ENCODE peak calls at places on chromosomes 2 and 18, in four cellular contexts. B, K, W and L are unnamed samples.
A peak's percentile ranks its signal among the peaks of the same experiment; 100 is the strongest.

GRCh38 chr2:206478340-206478739 is 35.0 kb downstream of the ADAM23 start:
- DNase-seq in B (no peak), K (no peak), W (no peak), L (no peak)

GRCh38 chr2:238646803-238647202 is 201.1 kb upstream of the TWIST2 start:
- DNase-seq in B (no peak), K (no peak), W (no peak), L (no peak)

GRCh38 chr2:205405194-205405593 is 277.1 kb upstream of the NRP2 start:
- DNase-seq in B (no peak), K (no peak), W (no peak), L (no peak)

GRCh38 chr18:12403601-12404506 is 3.9 kb upstream of the PRELID3A start:
- DNase-seq in B (no peak), K (no peak), W (peak; percentile 78), L (no peak)

GRCh38 chr2:149125031-149125725 is 86.7 kb downstream of the LYPD6B start:
- DNase-seq in B (no peak), K (no peak), W (no peak), L (no peak)

GRCh38 chr2:74205586-74205985 is 7.2 kb downstream of the MTHFD2 start:
- DNase-seq in B (no peak), K (no peak), W (no peak), L (no peak)

GRCh38 chr2:126796931-126797621 is 101.6 kb upstream of the TEX51 start:
- DNase-seq in B (no peak), K (no peak), W (no peak), L (no peak)

GRCh38 chr2:98796775-98797544 is 66.0 kb upstream of the MGAT4A start:
- DNase-seq in B (no peak), K (no peak), W (no peak), L (no peak)

GRCh38 chr2:16614314-16614860 is 51.2 kb downstream of the CYRIA start:
- DNase-seq in B (no peak), K (no peak), W (no peak), L (no peak)

GRCh38 chr2:224417361-224417729 is 15.4 kb upstream of the FAM124B start:
- DNase-seq in B (no peak), K (no peak), W (no peak), L (no peak)

GRCh38 chr2:237059155-237059875 is 26.4 kb upstream of the COPS8 start:
- DNase-seq in B (no peak), K (no peak), W (no peak), L (peak; percentile 85)

GRCh38 chr2:204343685-204344084 is 201.6 kb upstream of the PARD3B start:
- DNase-seq in B (no peak), K (no peak), W (no peak), L (no peak)

GRCh38 chr2:112579280-112579679 is 5.1 kb upstream of the CHCHD5 start:
- DNase-seq in B (no peak), K (no peak), W (no peak), L (no peak)

GRCh38 chr18:25710981-25711380 is 359.0 kb upstream of the ZNF521 start:
- DNase-seq in B (no peak), K (no peak), W (no peak), L (no peak)

GRCh38 chr18:48207733-48208132 is 201.4 kb downstream of the ZBTB7C start:
- DNase-seq in B (no peak), K (no peak), W (no peak), L (no peak)

GRCh38 chr18:10377956-10378355 is 76.5 kb upstream of the APCDD1 start:
- DNase-seq in B (no peak), K (no peak), W (no peak), L (no peak)

GRCh38 chr2:173806761-173807160 is 158.4 kb downstream of the SP3 start:
- DNase-seq in B (no peak), K (no peak), W (no peak), L (no peak)

GRCh38 chr2:241724259-241724974 is 10.0 kb upstream of the D2HGDH start:
- DNase-seq in B (peak; percentile 66), K (no peak), W (no peak), L (no peak)

GRCh38 chr2:64263315-64263714 is 119.1 kb upstream of the PELI1 start:
- DNase-seq in B (no peak), K (no peak), W (no peak), L (no peak)

GRCh38 chr2:53422979-53423378 is 344.6 kb upstream of the CHAC2 start:
- DNase-seq in B (peak; percentile 8), K (peak; percentile 27), W (peak; percentile 12), L (no peak)

GRCh38 chr2:188607501-188607900 is 315.8 kb downstream of the GULP1 start:
- DNase-seq in B (no peak), K (no peak), W (peak; percentile 5), L (no peak)

GRCh38 chr2:64819371-64819770 is 165.7 kb upstream of the SERTAD2 start:
- DNase-seq in B (no peak), K (no peak), W (no peak), L (no peak)

GRCh38 chr2:119230630-119231185 is 7.1 kb downstream of the STEAP3 start:
- DNase-seq in B (no peak), K (no peak), W (no peak), L (no peak)

DNA sequence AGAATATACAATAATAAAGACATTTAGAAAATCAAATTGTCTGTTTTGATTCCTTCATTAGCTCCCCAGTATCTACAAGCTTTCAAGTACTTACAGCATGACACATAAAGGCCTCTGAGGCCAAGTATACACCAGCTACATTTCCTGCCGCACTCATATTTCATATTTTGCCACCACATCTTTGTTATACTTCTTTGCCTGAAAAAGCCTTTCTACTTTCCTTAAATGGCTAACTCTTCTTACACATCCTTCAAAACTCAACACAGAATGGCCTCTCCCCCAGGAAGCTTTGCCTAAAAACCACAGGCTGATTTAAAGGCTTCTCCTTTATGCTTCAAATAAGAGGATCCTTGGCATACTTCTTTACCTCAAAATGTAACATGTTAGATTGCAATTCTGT is 4.5 kb downstream of the STK17B start:
- DNase-seq in B (no peak), K (no peak), W (no peak), L (no peak)
- TF ChIP-seq NRF1 in B (no peak), K (no peak), W (no peak), L (no peak)

GRCh38 chr2:47818777-47819176 is 35.8 kb downstream of the MSH6 start:
- DNase-seq in B (no peak), K (no peak), W (no peak), L (no peak)
- TF ChIP-seq NRF1 in B (no peak), K (no peak), W (no peak), L (no peak)

GRCh38 chr2:199431748-199432213 is 26.0 kb downstream of the SATB2 start:
- DNase-seq in B (no peak), K (no peak), W (peak; percentile 9), L (no peak)
- TF ChIP-seq NRF1 in B (no peak), K (no peak), W (no peak), L (no peak)

GRCh38 chr18:65527879-65528633 is 222.8 kb upstream of the CDH7 start:
- DNase-seq in B (no peak), K (no peak), W (no peak), L (no peak)
- TF ChIP-seq NRF1 in B (no peak), K (no peak), W (no peak), L (no peak)

GRCh38 chr2:48829569-48829968 is 74.0 kb upstream of the LHCGR start:
- DNase-seq in B (no peak), K (no peak), W (no peak), L (no peak)
- TF ChIP-seq NRF1 in B (no peak), K (no peak), W (no peak), L (no peak)

GRCh38 chr2:45611020-45611737 is at the start of gene SRBD1:
- DNase-seq in B (peak; percentile 92), K (peak; percentile 86), W (peak; percentile 90), L (peak; percentile 73)

GRCh38 chr2:45612265-45612664 is 1.2 kb upstream of the SRBD1 start:
- DNase-seq in B (no peak), K (no peak), W (no peak), L (no peak)

GRCh38 chr2:45614871-45615270 is 3.8 kb upstream of the SRBD1 start:
- DNase-seq in B (no peak), K (no peak), W (no peak), L (no peak)

GRCh38 chr2:45614330-45614729 is 3.3 kb upstream of the SRBD1 start:
- DNase-seq in B (no peak), K (no peak), W (no peak), L (no peak)

GRCh38 chr2:45612741-45613140 is 1.7 kb upstream of the SRBD1 start:
- DNase-seq in B (no peak), K (no peak), W (no peak), L (no peak)
- TF ChIP-seq NRF1 in B (no peak), K (no peak), W (no peak), L (no peak)

GRCh38 chr18:78768655-78769501 is 210.7 kb upstream of the SALL3 start:
- DNase-seq in B (no peak), K (no peak), W (no peak), L (no peak)

GRCh38 chr18:78772369-78773302 is 207.0 kb upstream of the SALL3 start:
- DNase-seq in B (no peak), K (no peak), W (no peak), L (no peak)

GRCh38 chr18:78769502-78770113 is 210.0 kb upstream of the SALL3 start:
- DNase-seq in B (no peak), K (no peak), W (no peak), L (no peak)

GRCh38 chr18:78771496-78772368 is 207.9 kb upstream of the SALL3 start:
- DNase-seq in B (no peak), K (no peak), W (no peak), L (no peak)

DNA sequence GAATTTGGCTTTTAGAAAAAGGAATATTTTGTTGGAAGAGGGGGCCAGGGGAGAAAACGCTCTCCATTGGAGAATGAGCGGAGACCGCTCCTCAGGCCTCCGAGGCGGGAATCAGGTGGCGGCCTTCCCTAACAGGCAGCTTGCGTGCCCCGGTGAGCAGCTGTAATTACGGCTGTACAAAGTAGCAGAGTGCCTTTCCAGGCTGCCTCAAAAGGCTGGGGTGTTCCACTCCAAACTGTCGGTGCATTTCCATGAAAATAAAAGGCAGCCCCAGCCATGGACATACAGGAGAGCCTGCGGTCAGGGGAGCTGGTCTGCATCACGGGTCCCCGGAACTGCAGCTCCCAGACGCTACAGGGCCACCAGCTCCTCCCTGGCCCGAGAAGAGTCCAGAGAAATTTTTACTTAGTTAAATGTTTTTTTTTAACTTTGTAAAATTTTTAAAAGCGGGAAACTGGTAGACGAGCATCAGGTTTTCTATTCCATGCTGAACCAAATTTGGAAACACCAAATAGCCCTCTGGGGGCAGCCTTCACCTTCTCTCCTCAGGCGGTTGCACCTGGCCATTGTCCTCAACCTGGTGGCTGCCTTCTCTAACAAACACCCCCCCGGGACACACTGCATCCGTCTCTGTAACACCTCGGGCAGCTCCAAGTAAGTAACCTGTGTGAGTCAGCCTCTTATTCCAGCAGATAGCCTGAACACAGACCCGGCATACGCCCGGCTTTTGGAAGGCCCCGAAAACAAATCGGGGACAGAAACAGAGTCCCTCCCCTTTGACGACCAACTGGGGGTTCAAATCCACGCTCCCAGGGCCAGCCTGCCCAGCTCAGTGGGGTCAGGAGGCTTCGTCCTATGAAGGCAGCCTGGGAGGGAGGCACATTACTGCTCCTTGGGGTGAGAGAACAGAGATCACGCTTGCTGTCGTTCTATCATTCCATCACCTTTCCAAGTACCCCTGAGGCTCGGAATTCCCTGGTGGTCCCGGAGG is 209.2 kb upstream of the SALL3 start:
- DNase-seq in B (no peak), K (no peak), W (no peak), L (no peak)
- TF ChIP-seq NRF1 in B (no peak), K (no peak), W (no peak), L (no peak)

GRCh38 chr2:8122506-8122898 is 559.4 kb upstream of the ID2 start:
- DNase-seq in B (no peak), K (no peak), W (no peak), L (no peak)
- TF ChIP-seq NRF1 in B (no peak), K (no peak), W (no peak), L (no peak)